ENCODE peak calls at places on chromosomes 5 and 9, in six cellular contexts. P, Y, Q, Z, V and C are unnamed samples.

GRCh38 chr5:39755986-39756385 is 331.2 kb upstream of the DAB2 start:
- DNase-seq in P (no peak), Y (peak; percentile 96), Q (no peak), Z (no peak), V (peak; percentile 33), C (peak; percentile 89)

GRCh38 chr5:135488727-135489465 is 36.7 kb upstream of the TIFAB start:
- DNase-seq in P (no peak), Y (peak; percentile 49), Q (no peak), Z (no peak), V (peak; percentile 56), C (peak; percentile 70)

GRCh38 chr5:81767938-81768337 is 17.0 kb upstream of the SSBP2 start:
- DNase-seq in P (no peak), Y (no peak), Q (no peak), Z (no peak), V (no peak), C (peak; percentile 34)

GRCh38 chr9:116549061-116549664 is 137.9 kb upstream of the TRIM32 start:
- DNase-seq in P (no peak), Y (peak; percentile 96), Q (peak; percentile 61), Z (peak; percentile 83), V (peak; percentile 87), C (peak; percentile 98)

GRCh38 chr5:147483197-147483790 is 26.6 kb downstream of the DPYSL3 start:
- DNase-seq in P (no peak), Y (no peak), Q (no peak), Z (no peak), V (no peak), C (no peak)

GRCh38 chr5:93956006-93956405 is 214.6 kb upstream of the POU5F2 start:
- DNase-seq in P (no peak), Y (no peak), Q (no peak), Z (no peak), V (no peak), C (no peak)

GRCh38 chr5:7576023-7576715 is 180.2 kb downstream of the ADCY2 start:
- DNase-seq in P (no peak), Y (no peak), Q (peak; percentile 13), Z (no peak), V (no peak), C (no peak)

GRCh38 chr5:25955337-25955736 is 1083.0 kb downstream of the CDH9 start:
- DNase-seq in P (no peak), Y (no peak), Q (no peak), Z (no peak), V (no peak), C (no peak)

GRCh38 chr9:23686896-23687295 is 139.1 kb downstream of the ELAVL2 start:
- DNase-seq in P (no peak), Y (no peak), Q (no peak), Z (no peak), V (no peak), C (no peak)

GRCh38 chr5:30572279-30572678 is 621.2 kb upstream of the CDH6 start:
- DNase-seq in P (no peak), Y (peak; percentile 52), Q (no peak), Z (no peak), V (peak; percentile 6), C (peak; percentile 0)

GRCh38 chr5:132064140-132064539 is 3.7 kb downstream of the IL3 start:
- DNase-seq in P (no peak), Y (no peak), Q (no peak), Z (peak; percentile 8), V (no peak), C (no peak)

GRCh38 chr5:158313739-158314464 is 455.0 kb upstream of the CLINT1 start:
- DNase-seq in P (no peak), Y (no peak), Q (no peak), Z (no peak), V (no peak), C (no peak)

GRCh38 chr5:178322736-178323540 is 90.3 kb upstream of the PHYKPL start:
- DNase-seq in P (no peak), Y (no peak), Q (no peak), Z (no peak), V (no peak), C (no peak)

GRCh38 chr9:77731930-77732329 is 83.8 kb upstream of the GNA14 start:
- DNase-seq in P (no peak), Y (no peak), Q (peak; percentile 21), Z (no peak), V (peak; percentile 56), C (no peak)

GRCh38 chr9:136777359-136777758 is 13.0 kb upstream of the LCN15 start:
- DNase-seq in P (no peak), Y (no peak), Q (peak; percentile 74), Z (no peak), V (no peak), C (no peak)

GRCh38 chr5:156396063-156396829 is 69.3 kb downstream of the SGCD start:
- DNase-seq in P (no peak), Y (peak; percentile 34), Q (no peak), Z (no peak), V (peak; percentile 13), C (peak; percentile 73)

GRCh38 chr9:16213781-16214515 is 656.5 kb downstream of the BNC2 start:
- DNase-seq in P (no peak), Y (peak; percentile 98), Q (peak; percentile 52), Z (peak; percentile 77), V (peak; percentile 25), C (peak; percentile 97)

GRCh38 chr5:155728857-155729683 is 597.9 kb upstream of the SGCD start:
- DNase-seq in P (no peak), Y (no peak), Q (no peak), Z (no peak), V (peak; percentile 41), C (peak; percentile 3)

GRCh38 chr9:95764490-95764889 is 111.0 kb upstream of the ERCC6L2 start:
- DNase-seq in P (no peak), Y (no peak), Q (no peak), Z (no peak), V (peak; percentile 57), C (no peak)
- H3K4me3 ChIP-seq in P (no peak overlapping the region), Y (no peak overlapping the region), Q (no peak overlapping the region), Z (no peak overlapping the region), V (no peak overlapping the region), C (no peak overlapping the region)

DNA sequence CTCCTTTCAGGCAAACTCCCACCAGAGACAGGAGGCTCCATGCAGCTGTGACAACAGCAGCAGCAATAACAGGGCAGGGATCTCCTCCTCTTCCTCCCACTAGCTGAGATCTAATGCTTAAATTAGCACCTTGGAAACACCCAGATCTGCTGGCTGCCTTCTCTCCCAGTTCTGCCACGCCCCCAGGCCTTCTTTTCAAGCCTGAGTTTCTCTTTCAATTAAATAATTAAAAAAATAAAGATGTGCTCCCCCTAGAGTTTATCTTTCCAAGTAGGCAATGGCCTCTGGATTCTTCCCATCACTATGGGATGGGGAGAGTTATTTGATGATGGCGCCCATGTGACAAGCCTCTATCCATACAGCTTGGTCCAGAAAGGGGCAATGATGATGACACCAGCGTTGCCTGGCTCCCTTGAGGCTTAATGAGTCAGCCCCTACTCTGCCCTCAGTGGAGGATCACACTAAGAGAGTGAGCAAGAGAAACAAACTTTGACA is 3.8 kb downstream of the FAM219A start:
- DNase-seq in P (no peak), Y (peak; percentile 74), Q (no peak), Z (peak; percentile 25), V (no peak), C (peak; percentile 46)
- TF ChIP-seq CTCF in P (no peak), Y (peak; percentile 47), Q (no peak), Z (no peak), V (no peak), C (peak; percentile 16)

GRCh38 chr5:140795259-140795641 is 598 bp downstream of the PCDHA2 start:
- DNase-seq in P (no peak), Y (peak; percentile 1), Q (no peak), Z (no peak), V (peak; percentile 54), C (peak; percentile 5)
- H3K4me3 ChIP-seq in P (no peak overlapping the region), Y (no peak overlapping the region), Q (no peak overlapping the region), Z (no peak overlapping the region), V (peak overlapping the region; percentile 34), C (no peak overlapping the region)

GRCh38 chr9:101094686-101095085 is 66.2 kb downstream of the PLPPR1 start:
- DNase-seq in P (no peak), Y (no peak), Q (no peak), Z (no peak), V (no peak), C (no peak)
- TF ChIP-seq CTCF in P (no peak), Y (no peak), Q (no peak), Z (no peak), V (no peak), C (no peak)

GRCh38 chr9:133607976-133608375 is 1.2 kb downstream of the FAM163B start:
- DNase-seq in P (no peak), Y (no peak), Q (no peak), Z (no peak), V (no peak), C (no peak)

GRCh38 chr9:133607381-133607780 is 1.8 kb downstream of the FAM163B start:
- DNase-seq in P (no peak), Y (no peak), Q (no peak), Z (no peak), V (no peak), C (no peak)

GRCh38 chr9:133608382-133608781 is 807 bp downstream of the FAM163B start:
- DNase-seq in P (no peak), Y (no peak), Q (no peak), Z (no peak), V (no peak), C (no peak)

GRCh38 chr9:133608881-133609280 is 308 bp downstream of the FAM163B start:
- DNase-seq in P (no peak), Y (no peak), Q (no peak), Z (no peak), V (no peak), C (peak; percentile 7)

DNA sequence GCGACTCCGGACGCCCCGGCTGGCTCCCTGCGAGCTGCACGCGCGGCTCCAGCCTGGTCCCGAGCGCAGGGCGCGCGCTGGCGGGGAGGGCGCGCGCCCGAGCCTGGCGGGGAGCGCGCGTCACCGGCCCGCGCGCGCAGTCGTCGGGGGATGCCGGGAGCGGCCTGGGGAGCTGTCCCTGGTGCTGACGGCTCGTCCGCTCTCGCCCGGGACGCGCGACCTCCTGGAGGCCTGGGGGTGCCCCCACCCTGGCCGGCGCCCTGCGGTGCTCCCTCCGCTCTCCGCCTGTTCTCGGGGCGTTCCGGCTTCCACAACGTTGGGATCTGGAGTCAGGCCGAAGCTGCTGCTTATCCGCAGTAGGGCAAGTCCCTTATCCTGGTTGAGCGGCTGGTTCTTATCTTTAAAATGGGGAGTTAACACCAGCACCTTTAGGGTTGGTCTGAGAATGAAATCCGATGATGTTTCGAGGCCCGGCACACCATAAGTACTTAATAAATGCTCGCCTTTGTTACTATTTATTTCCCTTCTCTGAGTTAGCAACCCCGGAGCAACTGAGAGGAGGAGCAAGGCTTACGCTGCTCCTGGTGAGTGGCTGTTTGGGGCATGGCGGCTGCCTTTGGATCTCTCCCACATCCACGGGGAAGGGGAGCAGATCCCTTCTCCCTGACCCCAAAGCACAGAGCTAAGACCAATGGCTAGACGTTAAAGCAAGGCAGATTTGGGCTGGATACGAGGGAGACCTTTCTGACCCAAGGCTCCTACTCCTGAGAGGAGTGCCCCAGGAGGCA is at the start of gene FAM163B:
- DNase-seq in P (peak; percentile 33), Y (peak; percentile 48), Q (no peak), Z (no peak), V (peak; percentile 86), C (peak; percentile 59)
- H3K4me3 ChIP-seq in P (no peak within 1 kb of the TSS), Y (no peak within 1 kb of the TSS), Q (no peak within 1 kb of the TSS), Z (no peak within 1 kb of the TSS), V (no peak within 1 kb of the TSS), C (no peak within 1 kb of the TSS)

GRCh38 chr5:123119334-123119986 is 30.4 kb downstream of the PRDM6 start:
- DNase-seq in P (no peak), Y (peak; percentile 74), Q (no peak), Z (no peak), V (peak; percentile 66), C (peak; percentile 32)
- TF ChIP-seq CTCF in P (no peak), Y (peak; percentile 41), Q (no peak), Z (no peak), V (peak; percentile 21), C (no peak)